ENCODE peak calls at places on chromosomes 1 and 21, in ten cellular contexts. One of them, this sample, is unnamed.
A peak's percentile ranks its signal among the peaks of the same experiment; 100 is the strongest.

GRCh38 chr1:167650266-167651160 is 20.5 kb downstream of the RCSD1 start:
- DNase-seq in CD8-positive, alpha-beta T cell: no peak
- DNase-seq in prostate gland: no peak
- DNase-seq in brain microvascular endothelial cell: no peak
- DNase-seq in kidney epithelial cell: no peak
- DNase-seq in psoas muscle: no peak
- DNase-seq in SK-N-SH: no peak
- DNase-seq in tibial nerve: no peak
- DNase-seq in AG09319: no peak
- DNase-seq in body of pancreas: no peak
- DNase-seq in this sample: no peak

GRCh38 chr1:91201174-91201573 is 179.3 kb upstream of the ZNF644 start:
- DNase-seq in CD8-positive, alpha-beta T cell: no peak
- DNase-seq in prostate gland: no peak
- DNase-seq in brain microvascular endothelial cell: no peak
- DNase-seq in kidney epithelial cell: no peak
- DNase-seq in psoas muscle: no peak
- DNase-seq in SK-N-SH: no peak
- DNase-seq in tibial nerve: no peak
- DNase-seq in AG09319: no peak
- DNase-seq in body of pancreas: no peak
- DNase-seq in this sample: no peak

GRCh38 chr1:110163591-110163990 is 13.3 kb downstream of the SLC6A17 start:
- DNase-seq in CD8-positive, alpha-beta T cell: no peak
- DNase-seq in prostate gland: no peak
- DNase-seq in brain microvascular endothelial cell: no peak
- DNase-seq in kidney epithelial cell: no peak
- DNase-seq in psoas muscle: no peak
- DNase-seq in SK-N-SH: no peak
- DNase-seq in tibial nerve: no peak
- DNase-seq in AG09319: no peak
- DNase-seq in body of pancreas: no peak
- DNase-seq in this sample: no peak

GRCh38 chr21:44800103-44800502 is 1.5 kb downstream of the UBE2G2 start:
- DNase-seq in CD8-positive, alpha-beta T cell: no peak
- DNase-seq in prostate gland: no peak
- DNase-seq in brain microvascular endothelial cell: no peak
- DNase-seq in kidney epithelial cell: no peak
- DNase-seq in psoas muscle: no peak
- DNase-seq in SK-N-SH: peak; percentile 64
- DNase-seq in tibial nerve: no peak
- DNase-seq in AG09319: no peak
- DNase-seq in body of pancreas: no peak
- DNase-seq in this sample: no peak

GRCh38 chr1:63362073-63362472 is 5.4 kb upstream of the ALG6 start:
- DNase-seq in CD8-positive, alpha-beta T cell: no peak
- DNase-seq in prostate gland: no peak
- DNase-seq in brain microvascular endothelial cell: no peak
- DNase-seq in kidney epithelial cell: no peak
- DNase-seq in psoas muscle: no peak
- DNase-seq in SK-N-SH: no peak
- DNase-seq in tibial nerve: no peak
- DNase-seq in AG09319: no peak
- DNase-seq in body of pancreas: no peak
- DNase-seq in this sample: no peak

GRCh38 chr1:174447866-174448530 is at the start of gene GPR52:
- DNase-seq in CD8-positive, alpha-beta T cell: no peak
- DNase-seq in prostate gland: no peak
- DNase-seq in brain microvascular endothelial cell: no peak
- DNase-seq in kidney epithelial cell: no peak
- DNase-seq in psoas muscle: no peak
- DNase-seq in SK-N-SH: no peak
- DNase-seq in tibial nerve: no peak
- DNase-seq in AG09319: no peak
- DNase-seq in body of pancreas: no peak
- DNase-seq in this sample: no peak

GRCh38 chr1:114377356-114377755 is 133.6 kb downstream of the TRIM33 start:
- DNase-seq in CD8-positive, alpha-beta T cell: no peak
- DNase-seq in prostate gland: no peak
- DNase-seq in brain microvascular endothelial cell: no peak
- DNase-seq in kidney epithelial cell: no peak
- DNase-seq in psoas muscle: no peak
- DNase-seq in SK-N-SH: no peak
- DNase-seq in tibial nerve: no peak
- DNase-seq in AG09319: no peak
- DNase-seq in body of pancreas: no peak
- DNase-seq in this sample: no peak

GRCh38 chr1:29050141-29050540 is 73.6 kb downstream of the TMEM200B start:
- DNase-seq in CD8-positive, alpha-beta T cell: no peak
- DNase-seq in prostate gland: no peak
- DNase-seq in brain microvascular endothelial cell: no peak
- DNase-seq in kidney epithelial cell: no peak
- DNase-seq in psoas muscle: no peak
- DNase-seq in SK-N-SH: no peak
- DNase-seq in tibial nerve: no peak
- DNase-seq in AG09319: no peak
- DNase-seq in body of pancreas: no peak
- DNase-seq in this sample: no peak

GRCh38 chr1:200306954-200307754 is 102.7 kb downstream of the ZNF281 start:
- DNase-seq in CD8-positive, alpha-beta T cell: no peak
- DNase-seq in prostate gland: no peak
- DNase-seq in brain microvascular endothelial cell: peak; percentile 16
- DNase-seq in kidney epithelial cell: no peak
- DNase-seq in psoas muscle: no peak
- DNase-seq in SK-N-SH: peak; percentile 61
- DNase-seq in tibial nerve: no peak
- DNase-seq in AG09319: no peak
- DNase-seq in body of pancreas: no peak
- DNase-seq in this sample: no peak

GRCh38 chr1:208231929-208232360 is 12.2 kb downstream of the PLXNA2 start:
- DNase-seq in CD8-positive, alpha-beta T cell: no peak
- DNase-seq in prostate gland: no peak
- DNase-seq in brain microvascular endothelial cell: peak; percentile 62
- DNase-seq in kidney epithelial cell: no peak
- DNase-seq in psoas muscle: no peak
- DNase-seq in SK-N-SH: peak; percentile 58
- DNase-seq in tibial nerve: no peak
- DNase-seq in AG09319: peak; percentile 45
- DNase-seq in body of pancreas: peak; percentile 47
- DNase-seq in this sample: no peak

GRCh38 chr1:77382361-77382760 is 100.5 kb downstream of the AK5 start:
- DNase-seq in CD8-positive, alpha-beta T cell: no peak
- DNase-seq in prostate gland: no peak
- DNase-seq in brain microvascular endothelial cell: peak; percentile 34
- DNase-seq in kidney epithelial cell: peak; percentile 76
- DNase-seq in psoas muscle: no peak
- DNase-seq in SK-N-SH: no peak
- DNase-seq in tibial nerve: no peak
- DNase-seq in AG09319: no peak
- DNase-seq in body of pancreas: no peak
- DNase-seq in this sample: no peak

GRCh38 chr1:154943649-154944421 is 7.3 kb upstream of the PMVK start:
- DNase-seq in CD8-positive, alpha-beta T cell: peak; percentile 48
- DNase-seq in prostate gland: no peak
- DNase-seq in brain microvascular endothelial cell: no peak
- DNase-seq in kidney epithelial cell: no peak
- DNase-seq in psoas muscle: peak; percentile 61
- DNase-seq in SK-N-SH: peak; percentile 83
- DNase-seq in tibial nerve: no peak
- DNase-seq in AG09319: no peak
- DNase-seq in body of pancreas: no peak
- DNase-seq in this sample: no peak
- TF ChIP-seq CTCF in CD8-positive, alpha-beta T cell: peak; percentile 61
- TF ChIP-seq CTCF in prostate gland: peak; percentile 23
- TF ChIP-seq CTCF in brain microvascular endothelial cell: peak; percentile 90
- TF ChIP-seq CTCF in kidney epithelial cell: peak; percentile 88
- TF ChIP-seq CTCF in psoas muscle: peak; percentile 53
- TF ChIP-seq CTCF in SK-N-SH: peak; percentile 82
- TF ChIP-seq CTCF in tibial nerve: peak; percentile 68
- TF ChIP-seq CTCF in AG09319: peak; percentile 77
- TF ChIP-seq CTCF in body of pancreas: peak; percentile 48
- TF ChIP-seq CTCF in this sample: no peak

GRCh38 chr1:165871311-165872067 is 44.1 kb downstream of the UCK2 start:
- DNase-seq in CD8-positive, alpha-beta T cell: peak; percentile 44
- DNase-seq in prostate gland: no peak
- DNase-seq in brain microvascular endothelial cell: peak; percentile 52
- DNase-seq in kidney epithelial cell: no peak
- DNase-seq in psoas muscle: no peak
- DNase-seq in SK-N-SH: no peak
- DNase-seq in tibial nerve: no peak
- DNase-seq in AG09319: no peak
- DNase-seq in body of pancreas: peak; percentile 34
- DNase-seq in this sample: no peak

GRCh38 chr1:165873481-165873880 is 46.1 kb downstream of the UCK2 start:
- DNase-seq in CD8-positive, alpha-beta T cell: no peak
- DNase-seq in prostate gland: no peak
- DNase-seq in brain microvascular endothelial cell: no peak
- DNase-seq in kidney epithelial cell: no peak
- DNase-seq in psoas muscle: no peak
- DNase-seq in SK-N-SH: no peak
- DNase-seq in tibial nerve: no peak
- DNase-seq in AG09319: no peak
- DNase-seq in body of pancreas: no peak
- DNase-seq in this sample: no peak

GRCh38 chr1:165865941-165866340 is 38.5 kb downstream of the UCK2 start:
- DNase-seq in CD8-positive, alpha-beta T cell: no peak
- DNase-seq in prostate gland: no peak
- DNase-seq in brain microvascular endothelial cell: no peak
- DNase-seq in kidney epithelial cell: no peak
- DNase-seq in psoas muscle: no peak
- DNase-seq in SK-N-SH: no peak
- DNase-seq in tibial nerve: no peak
- DNase-seq in AG09319: no peak
- DNase-seq in body of pancreas: no peak
- DNase-seq in this sample: no peak

GRCh38 chr1:165874643-165875042 is 47.2 kb downstream of the UCK2 start:
- DNase-seq in CD8-positive, alpha-beta T cell: no peak
- DNase-seq in prostate gland: no peak
- DNase-seq in brain microvascular endothelial cell: no peak
- DNase-seq in kidney epithelial cell: no peak
- DNase-seq in psoas muscle: no peak
- DNase-seq in SK-N-SH: no peak
- DNase-seq in tibial nerve: no peak
- DNase-seq in AG09319: no peak
- DNase-seq in body of pancreas: no peak
- DNase-seq in this sample: no peak

DNA sequence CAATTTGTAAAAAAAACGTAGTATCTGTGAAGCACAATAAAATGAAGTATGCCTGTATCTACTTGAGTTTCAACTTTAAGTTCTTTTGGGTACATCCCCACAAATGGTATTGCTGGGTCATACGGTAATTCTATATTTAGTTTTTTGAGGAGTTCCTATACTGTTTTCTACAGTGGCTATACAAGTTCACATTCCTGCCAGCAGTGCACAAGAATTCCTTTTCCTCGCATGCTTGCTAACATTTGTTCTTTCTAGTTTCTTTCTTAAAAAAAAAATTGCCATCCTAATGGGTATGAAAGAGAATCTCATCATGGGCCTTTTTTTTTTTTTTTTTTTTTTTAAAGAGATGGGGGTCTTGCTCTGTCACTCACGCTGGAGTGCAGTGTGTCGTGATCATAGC is 41.9 kb downstream of the UCK2 start:
- DNase-seq in CD8-positive, alpha-beta T cell: no peak
- DNase-seq in prostate gland: no peak
- DNase-seq in brain microvascular endothelial cell: no peak
- DNase-seq in kidney epithelial cell: no peak
- DNase-seq in psoas muscle: no peak
- DNase-seq in SK-N-SH: no peak
- DNase-seq in tibial nerve: no peak
- DNase-seq in AG09319: no peak
- DNase-seq in body of pancreas: no peak
- DNase-seq in this sample: no peak
- TF ChIP-seq CTCF in CD8-positive, alpha-beta T cell: no peak
- TF ChIP-seq CTCF in prostate gland: no peak
- TF ChIP-seq CTCF in brain microvascular endothelial cell: peak; percentile 41
- TF ChIP-seq CTCF in kidney epithelial cell: peak; percentile 4
- TF ChIP-seq CTCF in psoas muscle: peak; percentile 21
- TF ChIP-seq CTCF in SK-N-SH: peak; percentile 38
- TF ChIP-seq CTCF in tibial nerve: no peak
- TF ChIP-seq CTCF in AG09319: peak; percentile 7
- TF ChIP-seq CTCF in body of pancreas: no peak
- TF ChIP-seq CTCF in this sample: no peak

DNA sequence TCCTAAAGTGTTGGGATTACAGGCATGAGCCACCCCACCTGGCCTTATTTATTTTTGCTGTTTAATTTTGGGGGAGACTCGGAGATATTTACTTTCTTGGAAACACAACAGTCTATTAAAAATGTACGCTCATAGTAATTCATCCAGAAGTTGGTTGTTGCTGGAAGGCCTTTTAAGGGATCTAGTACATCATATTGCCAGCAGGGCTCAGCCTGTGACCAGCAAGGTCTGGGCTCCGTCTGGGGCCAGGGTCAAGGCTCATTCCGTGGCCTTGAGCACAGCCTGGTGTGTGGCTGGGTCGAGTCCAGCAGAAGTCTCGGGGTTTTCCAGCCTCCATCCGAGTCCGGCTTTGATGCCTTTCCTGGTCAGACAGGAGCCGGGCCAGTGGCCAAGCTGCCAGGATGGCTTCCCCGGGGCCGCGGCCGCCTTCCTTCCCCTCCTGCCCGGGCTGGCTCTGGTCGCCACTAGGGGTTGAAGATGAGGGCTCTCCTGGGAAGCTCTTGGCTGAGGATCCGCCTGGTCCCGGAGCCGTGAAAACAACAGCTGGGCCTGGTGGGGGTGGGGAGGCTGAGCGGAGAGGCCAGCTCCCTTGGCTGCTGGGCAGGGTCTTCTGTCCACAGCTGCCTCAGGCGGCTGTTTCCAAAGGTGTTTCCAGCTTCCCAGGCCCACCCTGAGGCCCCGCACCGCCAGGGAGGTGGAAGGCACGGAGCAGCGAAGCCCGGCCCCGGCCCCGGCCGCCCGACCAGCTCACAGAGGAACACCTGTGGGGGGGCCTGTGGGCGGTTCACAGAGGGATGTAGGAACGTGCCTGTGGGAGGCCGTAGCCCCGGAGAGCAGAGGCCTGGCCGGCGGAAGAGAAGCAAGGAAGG is 5.1 kb upstream of the VWA1 start:
- DNase-seq in CD8-positive, alpha-beta T cell: no peak
- DNase-seq in prostate gland: peak; percentile 62
- DNase-seq in brain microvascular endothelial cell: no peak
- DNase-seq in kidney epithelial cell: no peak
- DNase-seq in psoas muscle: peak; percentile 90
- DNase-seq in SK-N-SH: peak; percentile 69
- DNase-seq in tibial nerve: peak; percentile 69
- DNase-seq in AG09319: peak; percentile 18
- DNase-seq in body of pancreas: peak; percentile 76
- DNase-seq in this sample: no peak
- TF ChIP-seq CTCF in CD8-positive, alpha-beta T cell: no peak
- TF ChIP-seq CTCF in prostate gland: no peak
- TF ChIP-seq CTCF in brain microvascular endothelial cell: peak; percentile 50
- TF ChIP-seq CTCF in kidney epithelial cell: no peak
- TF ChIP-seq CTCF in psoas muscle: no peak
- TF ChIP-seq CTCF in SK-N-SH: no peak
- TF ChIP-seq CTCF in tibial nerve: no peak
- TF ChIP-seq CTCF in AG09319: peak; percentile 15
- TF ChIP-seq CTCF in body of pancreas: no peak
- TF ChIP-seq CTCF in this sample: no peak

GRCh38 chr1:23558140-23558871 is 995 bp downstream of the ID3 start:
- DNase-seq in CD8-positive, alpha-beta T cell: peak; percentile 45
- DNase-seq in prostate gland: peak; percentile 52
- DNase-seq in brain microvascular endothelial cell: no peak
- DNase-seq in kidney epithelial cell: no peak
- DNase-seq in psoas muscle: peak; percentile 75
- DNase-seq in SK-N-SH: peak; percentile 53
- DNase-seq in tibial nerve: peak; percentile 30
- DNase-seq in AG09319: no peak
- DNase-seq in body of pancreas: peak; percentile 90
- DNase-seq in this sample: no peak
- TF ChIP-seq CTCF in CD8-positive, alpha-beta T cell: no peak
- TF ChIP-seq CTCF in prostate gland: no peak
- TF ChIP-seq CTCF in brain microvascular endothelial cell: no peak
- TF ChIP-seq CTCF in kidney epithelial cell: no peak
- TF ChIP-seq CTCF in psoas muscle: no peak
- TF ChIP-seq CTCF in SK-N-SH: no peak
- TF ChIP-seq CTCF in tibial nerve: no peak
- TF ChIP-seq CTCF in AG09319: no peak
- TF ChIP-seq CTCF in body of pancreas: no peak
- TF ChIP-seq CTCF in this sample: no peak